ENCODE peak calls at places on chromosome 11, in four cellular contexts. O is choroid plexus epithelial cell; K is NCI-H1417; W is CD4-positive, CD25-positive, alpha-beta regulatory T cell. S is an unnamed sample.

GRCh38 chr11:131511794-131512193 is 141.4 kb downstream of the NTM start:
- DNase-seq in O (peak; percentile 9), W (no peak), K (peak; percentile 63), S (no peak)

GRCh38 chr11:76229690-76230240 is 23.5 kb upstream of the WNT11 start:
- DNase-seq in O (no peak), K (no peak), W (no peak), S (no peak)

GRCh38 chr11:64844330-64845124 is at the start of gene CDC42BPG:
- DNase-seq in K (peak; percentile 92), W (peak; percentile 76), O (peak; percentile 69), S (peak; percentile 36)

GRCh38 chr11:63847363-63847762 is 8.5 kb downstream of the MARK2 start:
- DNase-seq in W (no peak), K (peak; percentile 35), O (no peak), S (no peak)

GRCh38 chr11:38136887-38137286 is 1538.9 kb upstream of the RAG2 start:
- DNase-seq in K (no peak), W (no peak), O (no peak), S (no peak)

GRCh38 chr11:87778341-87778740 is 396.9 kb downstream of the RAB38 start:
- DNase-seq in W (no peak), K (no peak), O (no peak), S (no peak)

GRCh38 chr11:80455818-80456217 is 1015.0 kb upstream of the TENM4 start:
- DNase-seq in W (no peak), O (no peak), K (no peak), S (no peak)

GRCh38 chr11:55345306-55345705 is 2.3 kb downstream of the OR4A16 start:
- DNase-seq in K (no peak), O (no peak), W (no peak), S (no peak)

GRCh38 chr11:78022397-78023396 is at the start of gene KCTD14:
- DNase-seq in W (no peak), K (no peak), O (no peak), S (no peak)

S was measured in amniotic epithelial cell.